ENCODE peak calls at places on chromosomes 7 and 10, in seven cellular contexts. O, Z, X, H, M, W and F are unnamed samples.

GRCh38 chr7:127803626-127804025 is 151.6 kb downstream of the SND1 start:
- DNase-seq in O (no peak), W (peak; percentile 56), H (peak; percentile 59), M (no peak), X (no peak), Z (no peak), F (no peak)

GRCh38 chr10:80535671-80536360 is 1.9 kb upstream of the SH2D4B start:
- DNase-seq in M (peak; percentile 13), O (peak; percentile 70), W (peak; percentile 28), X (peak; percentile 44), Z (peak; percentile 80), H (peak; percentile 76), F (peak; percentile 87)

GRCh38 chr7:65302883-65303282 is 70.8 kb upstream of the ZNF92 start:
- DNase-seq in O (no peak), W (no peak), Z (no peak), X (no peak), H (no peak), M (no peak), F (no peak)

GRCh38 chr7:154587812-154588211 is 415.1 kb downstream of the PAXIP1 start:
- DNase-seq in H (no peak), W (no peak), M (no peak), X (no peak), Z (no peak), O (no peak), F (no peak)

GRCh38 chr10:61897671-61898434 is 3.6 kb upstream of the ARID5B start:
- DNase-seq in H (no peak), O (no peak), X (peak; percentile 32), M (peak; percentile 58), W (peak; percentile 54), Z (no peak), F (no peak)

GRCh38 chr7:158355456-158356065 is 232.1 kb downstream of the PTPRN2 start:
- DNase-seq in M (no peak), W (peak; percentile 10), X (no peak), O (no peak), H (peak; percentile 46), Z (no peak), F (no peak)

GRCh38 chr10:92479541-92479940 is 94.4 kb downstream of the IDE start:
- DNase-seq in O (no peak), X (no peak), H (no peak), W (no peak), M (no peak), Z (no peak), F (no peak)

GRCh38 chr10:42970451-42971250 is 106.2 kb upstream of the RET start:
- DNase-seq in X (peak; percentile 10), W (no peak), M (no peak), O (no peak), H (no peak), Z (no peak), F (peak; percentile 26)

GRCh38 chr7:24573554-24574338 is 494 bp downstream of the PALS2 start:
- DNase-seq in O (peak; percentile 43), X (peak; percentile 18), H (peak; percentile 64), M (peak; percentile 65), W (peak; percentile 64), Z (peak; percentile 59), F (peak; percentile 50)

GRCh38 chr7:131358636-131359035 is 31.0 kb downstream of the MKLN1 start:
- DNase-seq in X (no peak), H (no peak), W (no peak), M (no peak), Z (no peak), O (no peak), F (no peak)

GRCh38 chr10:78779339-78779955 is 289.3 kb upstream of the ZMIZ1 start:
- DNase-seq in H (peak; percentile 24), X (no peak), W (no peak), O (no peak), M (peak; percentile 66), Z (peak; percentile 73), F (no peak)

GRCh38 chr10:66752714-66753113 is 173.1 kb upstream of the LRRTM3 start:
- DNase-seq in O (no peak), W (peak; percentile 48), M (no peak), X (no peak), H (no peak), Z (no peak), F (no peak)

GRCh38 chr10:49068672-49069217 is 46.6 kb downstream of the VSTM4 start:
- DNase-seq in M (no peak), H (no peak), W (no peak), X (no peak), O (no peak), Z (no peak), F (no peak)